ENCODE peak calls at places on chromosomes 2 and 18, in nine cellular contexts. One of them, this sample, is unnamed.

GRCh38 chr2:23492337-23492675 is 107.3 kb downstream of the KLHL29 start:
- DNase-seq in fibroblast of lung: no peak
- DNase-seq in OCI-LY7: no peak
- DNase-seq in PC-3: no peak
- DNase-seq in hepatocyte: no peak
- DNase-seq in PC-9: no peak
- DNase-seq in H9: no peak
- DNase-seq in GM23338: no peak
- DNase-seq in mammary epithelial cell: no peak
- DNase-seq in this sample: no peak

GRCh38 chr2:181589779-181590178 is 67.1 kb downstream of the CERKL start:
- DNase-seq in mammary epithelial cell: no peak
- DNase-seq in hepatocyte: no peak
- DNase-seq in H9: no peak
- DNase-seq in GM23338: no peak
- DNase-seq in OCI-LY7: no peak
- DNase-seq in PC-9: no peak
- DNase-seq in PC-3: no peak
- DNase-seq in fibroblast of lung: no peak
- DNase-seq in this sample: no peak

GRCh38 chr2:83596592-83597339 is 862.3 kb downstream of the SUCLG1 start:
- DNase-seq in H9: no peak
- DNase-seq in PC-9: no peak
- DNase-seq in GM23338: no peak
- DNase-seq in OCI-LY7: no peak
- DNase-seq in fibroblast of lung: no peak
- DNase-seq in PC-3: no peak
- DNase-seq in hepatocyte: no peak
- DNase-seq in mammary epithelial cell: no peak
- DNase-seq in this sample: no peak

GRCh38 chr18:51070545-51070944 is 40.5 kb downstream of the SMAD4 start:
- DNase-seq in PC-9: no peak
- DNase-seq in H9: no peak
- DNase-seq in PC-3: peak
- DNase-seq in OCI-LY7: no peak
- DNase-seq in GM23338: no peak
- DNase-seq in hepatocyte: no peak
- DNase-seq in mammary epithelial cell: peak
- DNase-seq in fibroblast of lung: peak
- DNase-seq in this sample: no peak

GRCh38 chr2:96832751-96833507 is 10.9 kb downstream of the ANKRD23 start:
- DNase-seq in fibroblast of lung: peak
- DNase-seq in hepatocyte: peak
- DNase-seq in OCI-LY7: peak
- DNase-seq in mammary epithelial cell: no peak
- DNase-seq in PC-9: peak
- DNase-seq in GM23338: peak
- DNase-seq in H9: peak
- DNase-seq in PC-3: peak
- DNase-seq in this sample: no peak

GRCh38 chr2:229407170-229407569 is 136.1 kb upstream of the PID1 start:
- DNase-seq in H9: no peak
- DNase-seq in GM23338: no peak
- DNase-seq in PC-3: peak
- DNase-seq in fibroblast of lung: peak
- DNase-seq in mammary epithelial cell: peak
- DNase-seq in PC-9: no peak
- DNase-seq in OCI-LY7: no peak
- DNase-seq in hepatocyte: peak
- DNase-seq in this sample: no peak

GRCh38 chr2:106189325-106189724 is 4.8 kb downstream of the UXS1 start:
- DNase-seq in fibroblast of lung: no peak
- DNase-seq in mammary epithelial cell: no peak
- DNase-seq in PC-9: no peak
- DNase-seq in hepatocyte: no peak
- DNase-seq in GM23338: no peak
- DNase-seq in OCI-LY7: no peak
- DNase-seq in PC-3: no peak
- DNase-seq in H9: no peak
- DNase-seq in this sample: no peak

GRCh38 chr2:36824281-36824680 is 127.8 kb downstream of the VIT start:
- DNase-seq in fibroblast of lung: no peak
- DNase-seq in hepatocyte: no peak
- DNase-seq in PC-9: no peak
- DNase-seq in OCI-LY7: no peak
- DNase-seq in H9: peak
- DNase-seq in mammary epithelial cell: no peak
- DNase-seq in PC-3: no peak
- DNase-seq in GM23338: peak
- DNase-seq in this sample: no peak

GRCh38 chr2:152367547-152368250 is 32.7 kb downstream of the FMNL2 start:
- DNase-seq in H9: no peak
- DNase-seq in fibroblast of lung: no peak
- DNase-seq in PC-9: no peak
- DNase-seq in mammary epithelial cell: no peak
- DNase-seq in GM23338: no peak
- DNase-seq in OCI-LY7: no peak
- DNase-seq in PC-3: no peak
- DNase-seq in hepatocyte: peak
- DNase-seq in this sample: no peak

GRCh38 chr2:152359573-152360363 is 24.8 kb downstream of the FMNL2 start:
- DNase-seq in hepatocyte: no peak
- DNase-seq in H9: no peak
- DNase-seq in PC-3: no peak
- DNase-seq in OCI-LY7: no peak
- DNase-seq in fibroblast of lung: peak
- DNase-seq in GM23338: no peak
- DNase-seq in mammary epithelial cell: no peak
- DNase-seq in PC-9: no peak
- DNase-seq in this sample: no peak

GRCh38 chr2:152369176-152369860 is 34.3 kb downstream of the FMNL2 start:
- DNase-seq in fibroblast of lung: peak
- DNase-seq in GM23338: no peak
- DNase-seq in OCI-LY7: no peak
- DNase-seq in PC-3: no peak
- DNase-seq in mammary epithelial cell: peak
- DNase-seq in H9: no peak
- DNase-seq in hepatocyte: peak
- DNase-seq in PC-9: no peak
- DNase-seq in this sample: no peak

GRCh38 chr2:152363933-152364332 is 29.0 kb downstream of the FMNL2 start:
- DNase-seq in PC-9: no peak
- DNase-seq in OCI-LY7: no peak
- DNase-seq in PC-3: no peak
- DNase-seq in fibroblast of lung: no peak
- DNase-seq in hepatocyte: no peak
- DNase-seq in H9: no peak
- DNase-seq in GM23338: no peak
- DNase-seq in mammary epithelial cell: no peak
- DNase-seq in this sample: no peak
- H3K4me2 ChIP-seq in PC-9: no peak
- H3K4me2 ChIP-seq in OCI-LY7: no peak
- H3K4me2 ChIP-seq in PC-3: no peak
- H3K4me2 ChIP-seq in fibroblast of lung: no peak
- H3K4me2 ChIP-seq in hepatocyte: no peak
- H3K4me2 ChIP-seq in H9: no peak
- H3K4me2 ChIP-seq in GM23338: no peak
- H3K4me2 ChIP-seq in mammary epithelial cell: no peak
- H3K4me2 ChIP-seq in this sample: no peak

GRCh38 chr2:112683550-112684414 is 37.0 kb upstream of the NT5DC4 start:
- DNase-seq in GM23338: peak
- DNase-seq in OCI-LY7: no peak
- DNase-seq in fibroblast of lung: no peak
- DNase-seq in mammary epithelial cell: no peak
- DNase-seq in H9: no peak
- DNase-seq in hepatocyte: no peak
- DNase-seq in PC-9: peak
- DNase-seq in PC-3: no peak
- DNase-seq in this sample: no peak

GRCh38 chr2:112688086-112688880 is 32.5 kb upstream of the NT5DC4 start:
- DNase-seq in fibroblast of lung: no peak
- DNase-seq in OCI-LY7: no peak
- DNase-seq in GM23338: no peak
- DNase-seq in hepatocyte: no peak
- DNase-seq in PC-9: peak
- DNase-seq in H9: no peak
- DNase-seq in mammary epithelial cell: no peak
- DNase-seq in PC-3: peak
- DNase-seq in this sample: no peak

GRCh38 chr2:112686348-112687217 is 34.2 kb upstream of the NT5DC4 start:
- DNase-seq in PC-3: no peak
- DNase-seq in hepatocyte: no peak
- DNase-seq in mammary epithelial cell: no peak
- DNase-seq in fibroblast of lung: no peak
- DNase-seq in H9: no peak
- DNase-seq in OCI-LY7: peak
- DNase-seq in PC-9: no peak
- DNase-seq in GM23338: no peak
- DNase-seq in this sample: peak

GRCh38 chr2:112684415-112684775 is 36.4 kb upstream of the NT5DC4 start:
- DNase-seq in GM23338: no peak
- DNase-seq in PC-9: no peak
- DNase-seq in hepatocyte: no peak
- DNase-seq in OCI-LY7: no peak
- DNase-seq in PC-3: no peak
- DNase-seq in H9: no peak
- DNase-seq in fibroblast of lung: no peak
- DNase-seq in mammary epithelial cell: no peak
- DNase-seq in this sample: no peak

DNA sequence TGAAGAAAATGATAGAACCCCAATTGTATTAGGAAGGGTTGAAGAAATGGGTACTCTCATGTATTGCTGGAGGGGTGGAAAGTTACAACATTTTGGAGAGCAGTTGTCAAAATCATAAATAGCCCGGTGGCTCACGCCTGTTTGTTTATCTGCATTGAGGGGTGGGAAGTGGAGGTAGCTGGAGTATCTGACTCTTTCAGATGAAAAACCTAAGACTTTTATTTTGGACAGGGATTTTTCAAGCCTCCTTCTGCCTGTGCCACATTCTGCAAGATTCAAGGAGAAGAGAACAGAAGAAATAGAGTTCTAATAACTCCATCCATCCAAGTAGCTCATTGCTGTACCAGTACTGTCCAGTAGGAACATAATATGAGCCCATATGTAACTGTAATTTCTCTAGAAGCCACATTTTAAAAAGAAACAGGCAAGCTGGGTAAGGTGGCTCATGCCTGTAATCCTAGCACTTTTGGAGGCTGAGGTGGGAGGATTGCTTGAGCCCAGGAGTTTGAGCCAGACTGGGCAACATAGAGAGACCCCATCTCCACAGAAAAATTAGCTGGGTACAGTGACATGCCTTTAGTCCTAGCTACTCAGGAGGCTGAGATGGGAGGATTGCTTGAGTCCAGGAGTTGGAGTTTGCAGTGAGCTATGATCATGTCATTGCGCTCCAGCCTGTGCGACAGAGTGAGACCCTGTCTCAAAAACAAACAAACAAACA is 35.5 kb upstream of the NT5DC4 start:
- DNase-seq in PC-9: no peak
- DNase-seq in fibroblast of lung: no peak
- DNase-seq in hepatocyte: no peak
- DNase-seq in H9: no peak
- DNase-seq in PC-3: peak
- DNase-seq in OCI-LY7: peak
- DNase-seq in GM23338: no peak
- DNase-seq in mammary epithelial cell: no peak
- DNase-seq in this sample: no peak
- TF ChIP-seq CTCF in PC-9: peak
- TF ChIP-seq CTCF in fibroblast of lung: peak
- TF ChIP-seq CTCF in hepatocyte: no peak
- TF ChIP-seq CTCF in H9: no peak
- TF ChIP-seq CTCF in PC-3: peak
- TF ChIP-seq CTCF in OCI-LY7: peak
- TF ChIP-seq CTCF in GM23338: peak
- TF ChIP-seq CTCF in mammary epithelial cell: peak
- TF ChIP-seq CTCF in this sample: peak

GRCh38 chr2:187485535-187485934 is 37.5 kb upstream of the CALCRL start:
- DNase-seq in mammary epithelial cell: no peak
- DNase-seq in GM23338: no peak
- DNase-seq in hepatocyte: no peak
- DNase-seq in OCI-LY7: no peak
- DNase-seq in PC-9: no peak
- DNase-seq in fibroblast of lung: no peak
- DNase-seq in H9: no peak
- DNase-seq in PC-3: no peak
- DNase-seq in this sample: no peak

GRCh38 chr2:187483537-187483936 is 35.5 kb upstream of the CALCRL start:
- DNase-seq in hepatocyte: no peak
- DNase-seq in PC-3: no peak
- DNase-seq in H9: no peak
- DNase-seq in fibroblast of lung: no peak
- DNase-seq in PC-9: no peak
- DNase-seq in mammary epithelial cell: no peak
- DNase-seq in OCI-LY7: no peak
- DNase-seq in GM23338: no peak
- DNase-seq in this sample: no peak

GRCh38 chr2:187482796-187483195 is 34.7 kb upstream of the CALCRL start:
- DNase-seq in PC-9: no peak
- DNase-seq in mammary epithelial cell: no peak
- DNase-seq in H9: no peak
- DNase-seq in PC-3: no peak
- DNase-seq in hepatocyte: no peak
- DNase-seq in GM23338: no peak
- DNase-seq in OCI-LY7: no peak
- DNase-seq in fibroblast of lung: no peak
- DNase-seq in this sample: no peak

GRCh38 chr2:187481543-187481942 is 33.5 kb upstream of the CALCRL start:
- DNase-seq in OCI-LY7: no peak
- DNase-seq in mammary epithelial cell: no peak
- DNase-seq in hepatocyte: no peak
- DNase-seq in H9: no peak
- DNase-seq in PC-3: no peak
- DNase-seq in GM23338: no peak
- DNase-seq in fibroblast of lung: no peak
- DNase-seq in PC-9: no peak
- DNase-seq in this sample: no peak

DNA sequence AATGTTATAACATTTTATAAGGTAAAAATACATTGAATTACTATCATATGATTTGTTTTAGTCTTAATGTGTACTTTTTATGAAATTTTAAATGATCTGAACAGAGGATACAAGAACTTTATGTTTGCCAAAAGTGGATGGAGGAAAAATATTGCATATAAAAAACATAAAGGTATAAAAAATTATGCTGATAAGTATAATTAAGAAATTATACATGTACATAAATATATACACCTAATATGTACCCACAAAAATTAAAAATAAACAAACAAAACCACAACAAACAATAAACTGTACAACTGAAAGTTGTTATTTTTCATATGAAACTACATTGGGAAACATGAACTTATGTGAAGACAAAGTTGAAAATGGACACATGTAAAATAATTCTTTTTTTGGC is 38.2 kb upstream of the CALCRL start:
- DNase-seq in H9: no peak
- DNase-seq in fibroblast of lung: no peak
- DNase-seq in mammary epithelial cell: no peak
- DNase-seq in GM23338: no peak
- DNase-seq in hepatocyte: no peak
- DNase-seq in PC-9: no peak
- DNase-seq in PC-3: no peak
- DNase-seq in OCI-LY7: no peak
- DNase-seq in this sample: no peak
- H3K4me2 ChIP-seq in H9: no peak
- H3K4me2 ChIP-seq in fibroblast of lung: no peak
- H3K4me2 ChIP-seq in mammary epithelial cell: no peak
- H3K4me2 ChIP-seq in GM23338: no peak
- H3K4me2 ChIP-seq in hepatocyte: no peak
- H3K4me2 ChIP-seq in PC-9: no peak
- H3K4me2 ChIP-seq in PC-3: no peak
- H3K4me2 ChIP-seq in OCI-LY7: no peak
- H3K4me2 ChIP-seq in this sample: no peak

DNA sequence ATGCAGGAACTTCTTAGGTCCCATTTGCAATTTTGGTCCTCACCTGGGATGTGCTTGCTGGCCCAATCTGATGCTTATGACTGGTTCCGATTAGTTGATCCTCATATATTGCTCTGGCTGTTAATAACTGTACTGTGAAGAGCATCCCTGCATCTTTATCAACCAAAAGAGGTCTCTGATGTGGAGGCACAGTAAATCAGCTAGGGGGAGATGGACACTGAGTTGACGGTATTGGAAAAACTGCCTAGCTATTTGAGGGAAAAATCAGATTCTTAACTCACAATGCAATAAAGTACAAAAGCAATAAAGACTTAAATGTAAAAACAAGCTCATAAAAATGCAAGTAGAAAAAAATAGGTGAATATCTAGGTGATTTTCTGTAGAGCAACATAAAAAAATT is 188.0 kb upstream of the TCF4 start:
- DNase-seq in H9: no peak
- DNase-seq in GM23338: no peak
- DNase-seq in PC-9: no peak
- DNase-seq in OCI-LY7: no peak
- DNase-seq in fibroblast of lung: no peak
- DNase-seq in mammary epithelial cell: no peak
- DNase-seq in PC-3: no peak
- DNase-seq in hepatocyte: no peak
- DNase-seq in this sample: no peak
- TF ChIP-seq CTCF in H9: peak
- TF ChIP-seq CTCF in GM23338: peak
- TF ChIP-seq CTCF in PC-9: no peak
- TF ChIP-seq CTCF in OCI-LY7: no peak
- TF ChIP-seq CTCF in fibroblast of lung: peak
- TF ChIP-seq CTCF in mammary epithelial cell: no peak
- TF ChIP-seq CTCF in PC-3: no peak
- TF ChIP-seq CTCF in hepatocyte: no peak
- TF ChIP-seq CTCF in this sample: no peak

This sample was measured in DND-41.